ENCODE peak calls at places on chromosomes 1 and 21, in five cellular contexts. F, B, G, T and J are unnamed samples. For H3K4me1, the result is how much of the 10 kb centered on the place peaks cover.

GRCh38 chr21:42679319-42679981 is 26.0 kb downstream of the PDE9A start:
- DNase-seq in G (no peak), F (no peak), B (no peak), T (peak), J (no peak)

GRCh38 chr21:44881586-44881939 is 8.1 kb upstream of the PTTG1IP start:
- DNase-seq in T (no peak), G (no peak), F (no peak), B (no peak), J (peak)

GRCh38 chr1:234730110-234730509 is 120.1 kb upstream of the IRF2BP2 start:
- DNase-seq in T (no peak), B (no peak), F (no peak), G (no peak), J (no peak)

GRCh38 chr1:198497326-198498220 is 42.9 kb downstream of the ATP6V1G3 start:
- DNase-seq in F (no peak), B (no peak), T (peak), G (no peak), J (no peak)

GRCh38 chr1:100622037-100622436 is 84.1 kb downstream of the GPR88 start:
- DNase-seq in T (no peak), G (no peak), F (peak), B (no peak), J (no peak)

GRCh38 chr1:171817511-171818265 is 23.6 kb upstream of the DNM3 start:
- DNase-seq in G (no peak), F (no peak), B (no peak), T (no peak), J (no peak)

GRCh38 chr1:228176461-228177182 is 11.0 kb downstream of the IBA57 start:
- DNase-seq in F (no peak), G (no peak), B (peak), T (peak), J (peak)

GRCh38 chr21:29258626-29259335 is 39.9 kb upstream of the BACH1 start:
- DNase-seq in G (no peak), T (no peak), F (no peak), B (no peak), J (no peak)

GRCh38 chr1:173100476-173101107 is 49.9 kb upstream of the TNFSF18 start:
- DNase-seq in T (no peak), G (no peak), B (no peak), F (no peak), J (no peak)

GRCh38 chr1:61531725-61532124 is 193.2 kb downstream of the TM2D1 start:
- DNase-seq in T (no peak), B (no peak), G (no peak), F (no peak), J (no peak)

GRCh38 chr1:224559971-224560728 is 56.0 kb upstream of the CNIH3 start:
- DNase-seq in T (no peak), F (no peak), B (no peak), G (no peak), J (no peak)

GRCh38 chr1:154431586-154432373 is 26.6 kb downstream of the IL6R start:
- DNase-seq in G (no peak), B (no peak), T (no peak), F (no peak), J (no peak)

GRCh38 chr1:226741009-226741408 is 1.9 kb upstream of the ITPKB start:
- DNase-seq in F (no peak), B (peak), T (no peak), G (no peak), J (no peak)

GRCh38 chr1:20555025-20555757 is 2.8 kb downstream of the FAM43B start:
- DNase-seq in T (peak), G (no peak), B (no peak), F (no peak), J (peak)

GRCh38 chr1:162711066-162711465 is 78.8 kb downstream of the DDR2 start:
- DNase-seq in B (no peak), T (no peak), G (no peak), F (no peak), J (no peak)

GRCh38 chr1:62232885-62233284 is 38.2 kb downstream of the L1TD1 start:
- DNase-seq in B (no peak), T (no peak), F (no peak), G (no peak), J (no peak)

GRCh38 chr1:69992594-69992993 is 212.8 kb downstream of the LRRC40 start:
- DNase-seq in G (no peak), T (no peak), B (no peak), F (no peak), J (no peak)

GRCh38 chr1:67713071-67713806 is 28.2 kb downstream of the GADD45A start:
- DNase-seq in F (no peak), G (no peak), B (peak), T (no peak), J (no peak)

GRCh38 chr1:163813251-163813650 is 491.5 kb downstream of the NUF2 start:
- DNase-seq in G (no peak), F (no peak), B (no peak), T (no peak), J (no peak)

GRCh38 chr1:53578358-53578757 is 119.2 kb downstream of the DMRTB1 start:
- DNase-seq in G (no peak), F (no peak), T (no peak), B (no peak), J (no peak)

GRCh38 chr21:41171210-41171609 is 3.2 kb downstream of the BACE2 start:
- DNase-seq in B (peak), F (no peak), T (no peak), G (no peak), J (peak)

GRCh38 chr1:93846151-93846928 is 32.7 kb downstream of the DNTTIP2 start:
- DNase-seq in F (peak), B (peak), G (peak), T (peak), J (peak)

GRCh38 chr21:8992731-8993174 is 1528.6 kb upstream of the TPTE start:
- DNase-seq in F (no peak), G (no peak), B (no peak), T (no peak), J (no peak)

GRCh38 chr1:54547601-54548388 is at the start of gene ACOT11:
- DNase-seq in B (peak), G (peak), F (peak), T (peak), J (peak)

GRCh38 chr1:208238710-208239517 is 5.3 kb downstream of the PLXNA2 start:
- DNase-seq in G (peak), B (no peak), T (no peak), F (no peak), J (no peak)

GRCh38 chr1:218811497-218811896 is 362.2 kb upstream of the LYPLAL1 start:
- DNase-seq in F (peak), B (no peak), G (no peak), T (no peak), J (peak)

GRCh38 chr1:31410871-31411270 is 2.1 kb upstream of the SERINC2 start:
- DNase-seq in G (no peak), T (no peak), B (no peak), F (no peak), J (no peak)

GRCh38 chr1:156260896-156261295 is 13.0 kb upstream of the PAQR6 start:
- DNase-seq in T (no peak), B (no peak), G (no peak), F (no peak), J (no peak)

GRCh38 chr1:156253634-156254033 is 5.8 kb upstream of the PAQR6 start:
- DNase-seq in G (no peak), F (no peak), B (no peak), T (no peak), J (no peak)

GRCh38 chr1:156259805-156260204 is 11.9 kb upstream of the PAQR6 start:
- DNase-seq in B (no peak), G (no peak), F (no peak), T (no peak), J (no peak)

GRCh38 chr1:156258859-156259258 is 11.0 kb upstream of the PAQR6 start:
- DNase-seq in F (no peak), T (no peak), G (no peak), B (no peak), J (no peak)

GRCh38 chr1:156257711-156258110 is 9.9 kb upstream of the PAQR6 start:
- DNase-seq in B (no peak), F (no peak), G (no peak), T (no peak), J (no peak)
- H3K4me1 ChIP-seq in B (under half), F (under half), G (under half), T (under half), J (under half)

DNA sequence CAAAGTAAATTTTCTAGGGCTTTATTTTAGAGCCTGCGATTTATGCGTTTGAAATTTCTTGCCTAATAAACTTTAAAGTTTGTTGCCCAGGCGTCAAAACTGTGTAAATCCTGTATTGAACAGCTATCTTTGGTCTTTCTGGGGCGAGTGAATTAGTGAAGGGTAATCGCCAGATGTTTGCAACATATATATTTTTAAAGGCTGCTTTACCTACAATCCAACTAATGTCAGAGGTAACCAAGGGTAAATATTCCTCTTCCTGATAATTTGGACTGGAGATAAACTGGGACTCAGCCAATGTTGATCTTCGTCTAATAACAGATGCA is 885 bp upstream of the PROX1 start:
- DNase-seq in B (no peak), T (no peak), G (no peak), F (no peak), J (no peak)
- H3K4me1 ChIP-seq in B (under half), T (under half), G (under half), F (under half), J (under half)

GRCh38 chr1:178713270-178713669 is 11.8 kb upstream of the RALGPS2 start:
- DNase-seq in T (no peak), G (no peak), F (no peak), B (no peak), J (no peak)
- H3K4me1 ChIP-seq in T (under half), G (under half), F (under half), B (under half), J (under half)

GRCh38 chr1:205444300-205444930 is 11.4 kb downstream of the BLACAT1 start:
- DNase-seq in B (no peak), F (no peak), T (no peak), G (no peak), J (no peak)
- H3K4me1 ChIP-seq in B (under half), F (under half), T (under half), G (under half), J (under half)

DNA sequence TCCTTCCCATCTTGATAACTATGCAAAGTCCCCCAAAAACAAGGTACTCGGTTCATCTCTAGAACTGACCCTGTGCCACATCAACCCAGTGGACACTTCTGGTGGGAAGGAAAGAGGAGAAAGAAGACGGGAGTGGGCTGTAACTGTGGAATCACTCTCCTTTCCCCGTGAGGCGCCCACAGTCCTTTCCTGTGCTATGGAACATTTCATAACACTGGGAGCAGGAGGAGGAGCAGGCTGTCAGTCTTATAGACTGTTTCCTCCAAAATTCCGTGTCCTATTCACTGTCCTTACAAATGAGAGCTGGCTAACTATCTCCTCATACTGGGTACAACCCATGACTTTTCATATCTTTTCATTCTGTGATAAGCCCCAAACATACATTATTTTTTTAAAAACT is 40.7 kb downstream of the PLEKHA6 start:
- DNase-seq in F (no peak), B (no peak), G (no peak), T (no peak), J (no peak)
- H3K4me1 ChIP-seq in F (under half), B (under half), G (under half), T (under half), J (under half)

DNA sequence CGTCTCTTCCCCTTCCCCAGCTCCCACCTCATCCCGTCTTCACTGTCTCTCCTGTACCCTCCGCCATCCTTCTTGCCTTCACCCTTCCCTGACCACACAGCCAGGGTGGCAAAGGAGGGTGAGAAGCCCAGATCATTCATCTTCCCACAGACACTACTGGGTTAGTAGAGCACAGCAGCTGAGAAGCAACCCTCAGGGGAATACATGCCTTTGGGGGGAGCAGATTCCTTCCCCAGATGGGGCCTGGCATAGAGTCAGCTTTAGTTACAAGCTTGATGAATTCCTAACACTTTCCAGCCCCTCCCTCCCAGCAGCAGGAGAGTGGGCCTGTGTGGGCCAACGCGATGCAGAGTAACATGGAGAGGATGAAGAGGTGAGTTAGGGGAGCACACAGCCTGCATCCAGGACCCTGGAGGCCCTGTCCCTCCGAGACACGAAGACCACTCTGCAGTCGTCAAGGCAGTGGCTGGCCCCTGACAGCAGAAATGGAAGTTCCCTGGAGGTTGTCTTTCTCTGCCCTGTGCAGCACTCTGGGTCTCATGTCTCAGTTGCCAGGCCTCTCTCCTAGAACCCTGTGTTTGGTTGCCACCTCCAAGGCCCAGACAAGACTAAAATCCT is 8.8 kb upstream of the BTG2 start:
- DNase-seq in G (no peak), F (no peak), B (no peak), T (no peak), J (peak)
- H3K4me1 ChIP-seq in G (under half), F (under half), B (under half), T (under half), J (under half)

DNA sequence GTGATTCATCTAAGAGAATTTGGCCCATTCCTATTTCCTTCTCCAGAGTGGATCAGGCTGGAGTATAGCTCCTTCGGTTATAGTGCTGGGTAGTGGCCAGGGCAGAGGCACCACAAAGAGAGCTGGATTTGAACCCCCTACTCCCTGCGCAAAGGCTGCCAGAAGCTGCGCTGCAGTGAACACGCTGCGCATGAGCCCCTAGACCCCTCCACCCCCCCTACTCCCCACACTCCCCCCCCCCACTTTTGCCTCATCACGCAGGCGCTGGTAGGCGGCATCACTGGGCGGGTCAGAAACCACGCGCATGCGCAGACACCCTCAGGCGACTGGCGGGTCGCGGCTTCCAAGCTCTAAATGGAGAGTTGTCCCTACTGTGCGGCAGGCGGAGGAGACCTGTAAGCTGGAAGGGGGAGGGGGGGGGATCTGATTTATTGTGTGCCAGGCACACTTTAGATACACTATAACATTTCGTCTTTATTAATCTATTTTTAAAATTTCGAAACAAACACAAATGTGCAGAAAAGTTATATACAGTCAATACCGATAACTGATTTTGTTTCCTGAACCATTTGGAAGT is 38.7 kb upstream of the HMGN1 start:
- DNase-seq in F (peak), T (peak), B (peak), G (peak), J (peak)
- H3K4me1 ChIP-seq in F (under half), T (under half), B (under half), G (under half), J (under half)